ENCODE peak calls at places on chromosomes 12 and 14, in seven cellular contexts. K is GM04504; E is activated CD4-positive, alpha-beta T cell treated with anti-CD3 and anti-CD28 coated beads, Interleukin-2, amount 10 ng/mL, durations not matched to agents 7 days and 5 days; M is mesendoderm; V is NCI-H460; N is occipital lobe; C is fibroblast of lung. G is an unnamed sample.

GRCh38 chr12:89328483-89329030 is 23.7 kb downstream of the DUSP6 start:
- DNase-seq in K (no peak), E (no peak), M (peak), V (no peak), N (no peak), C (no peak), G (peak)

GRCh38 chr14:68638817-68639517 is 153.9 kb downstream of the ZFP36L1 start:
- DNase-seq in K (no peak), E (no peak), M (no peak), V (no peak), N (no peak), C (no peak), G (no peak)

GRCh38 chr12:27573972-27574371 is 50.0 kb downstream of the PPFIBP1 start:
- DNase-seq in K (peak), E (no peak), M (no peak), V (peak), N (no peak), C (peak), G (no peak)

GRCh38 chr12:15534322-15534721 is 212.0 kb downstream of the PTPRO start:
- DNase-seq in K (no peak), E (peak), M (no peak), V (no peak), N (no peak), C (peak), G (no peak)

GRCh38 chr14:102510616-102511520 is 1.3 kb upstream of the ANKRD9 start:
- DNase-seq in K (no peak), E (peak), M (peak), V (no peak), N (no peak), C (no peak), G (peak)

GRCh38 chr12:45543887-45544286 is 185.6 kb upstream of the ARID2 start:
- DNase-seq in K (peak), E (peak), M (peak), V (peak), N (no peak), C (peak), G (no peak)

GRCh38 chr14:21703357-21704339 is 30.0 kb upstream of the OR4E1 start:
- DNase-seq in K (no peak), E (no peak), M (peak), V (no peak), N (no peak), C (no peak), G (no peak)

GRCh38 chr14:74333909-74334308 is 14.4 kb upstream of the VRTN start:
- DNase-seq in K (peak), E (no peak), M (peak), V (no peak), N (no peak), C (peak), G (no peak)

GRCh38 chr12:57845478-57846284 is 848 bp downstream of the CTDSP2 start:
- DNase-seq in K (no peak), E (peak), M (peak), V (no peak), N (peak), C (no peak), G (peak)

GRCh38 chr12:22333186-22333745 is 1.2 kb downstream of the ST8SIA1 start:
- DNase-seq in K (no peak), E (no peak), M (no peak), V (no peak), N (no peak), C (peak), G (no peak)

GRCh38 chr12:79690606-79691298 is at the start of gene PAWR:
- DNase-seq in K (no peak), E (peak), M (peak), V (peak), N (no peak), C (peak), G (peak)

GRCh38 chr14:57391609-57392195 is 1.3 kb downstream of the NAA30 start:
- DNase-seq in K (no peak), E (no peak), M (peak), V (no peak), N (no peak), C (peak), G (no peak)

GRCh38 chr14:24430682-24431568 is 1.2 kb downstream of the KHNYN start:
- DNase-seq in K (no peak), E (peak), M (peak), V (no peak), N (no peak), C (peak), G (peak)

GRCh38 chr12:57504033-57504432 is 16.2 kb downstream of the MARS1 start:
- DNase-seq in K (no peak), E (no peak), M (peak), V (no peak), N (no peak), C (no peak), G (no peak)

GRCh38 chr12:114936148-114937099 is 252.4 kb upstream of the TBX3 start:
- DNase-seq in K (no peak), E (no peak), M (peak), V (no peak), N (no peak), C (peak), G (no peak)

GRCh38 chr12:71627438-71628002 is 36.1 kb downstream of the ZFC3H1 start:
- DNase-seq in K (no peak), E (no peak), M (no peak), V (no peak), N (no peak), C (no peak), G (no peak)

GRCh38 chr12:106226884-106227640 is 20.8 kb downstream of the CKAP4 start:
- DNase-seq in K (no peak), E (peak), M (peak), V (peak), N (no peak), C (peak), G (no peak)

GRCh38 chr12:67515679-67516363 is 132.7 kb upstream of the DYRK2 start:
- DNase-seq in K (no peak), E (peak), M (no peak), V (no peak), N (no peak), C (peak), G (no peak)

GRCh38 chr14:49621114-49621881 is 699 bp downstream of the MGAT2 start:
- DNase-seq in K (no peak), E (peak), M (peak), V (no peak), N (peak), C (peak), G (peak)

GRCh38 chr12:56361487-56362129 is 1.0 kb downstream of the APOF start:
- DNase-seq in K (no peak), E (no peak), M (no peak), V (no peak), N (no peak), C (no peak), G (no peak)

GRCh38 chr14:61703342-61704129 is 8.2 kb downstream of the HIF1A start:
- DNase-seq in K (no peak), E (no peak), M (no peak), V (no peak), N (no peak), C (no peak), G (no peak)

GRCh38 chr14:88203289-88203688 is 119.8 kb downstream of the KCNK10 start:
- DNase-seq in K (no peak), E (no peak), M (no peak), V (no peak), N (no peak), C (no peak), G (no peak)

GRCh38 chr12:47875732-47876131 is 29.1 kb downstream of the VDR start:
- DNase-seq in K (no peak), E (no peak), M (no peak), V (no peak), N (no peak), C (no peak), G (no peak)

GRCh38 chr14:31418440-31418839 is 1.9 kb downstream of the HEATR5A start:
- DNase-seq in K (no peak), E (no peak), M (no peak), V (no peak), N (no peak), C (no peak), G (no peak)

GRCh38 chr14:84482256-84483071 is 1047.5 kb upstream of the FLRT2 start:
- DNase-seq in K (peak), E (no peak), M (no peak), V (no peak), N (no peak), C (peak), G (no peak)

GRCh38 chr14:52835122-52835903 is 43.9 kb upstream of the GNPNAT1 start:
- DNase-seq in K (no peak), E (no peak), M (peak), V (peak), N (peak), C (peak), G (no peak)

GRCh38 chr12:3752741-3753486 is at the start of gene CRACR2A:
- DNase-seq in K (no peak), E (peak), M (peak), V (peak), N (no peak), C (peak), G (peak)

GRCh38 chr12:56590237-56590830 is 39.8 kb downstream of the BAZ2A start:
- DNase-seq in K (no peak), E (peak), M (peak), V (peak), N (no peak), C (peak), G (no peak)

GRCh38 chr14:104799657-104800599 is 973 bp upstream of the ZBTB42 start:
- DNase-seq in K (no peak), E (peak), M (peak), V (peak), N (no peak), C (peak), G (peak)

GRCh38 chr12:45184145-45184958 is 31.5 kb upstream of the ANO6 start:
- DNase-seq in K (no peak), E (no peak), M (no peak), V (no peak), N (no peak), C (peak), G (no peak)

GRCh38 chr14:91249841-91250616 is 5.5 kb upstream of the GPR68 start:
- DNase-seq in K (no peak), E (peak), M (peak), V (no peak), N (no peak), C (no peak), G (no peak)

GRCh38 chr14:99685061-99685995 is 1.2 kb downstream of the CYP46A1 start:
- DNase-seq in K (no peak), E (no peak), M (peak), V (no peak), N (no peak), C (no peak), G (no peak)

G was measured in right cardiac atrium.